ENCODE peak calls at places on chromosome 5, in six cellular contexts. A is NCI-H1048, T is SK-MEL-5, E is EL, S is HFFc6, U is B cell. R is an unnamed sample.

GRCh38 chr5:156543348-156543747 is 216.4 kb downstream of the SGCD start:
- DNase-seq in A (no peak), E (no peak), S (no peak), T (no peak), U (no peak), R (no peak)

GRCh38 chr5:134458676-134459403 is 47.2 kb upstream of the CDKN2AIPNL start:
- DNase-seq in E (no peak), T (no peak), U (no peak), S (no peak), A (no peak), R (no peak)

GRCh38 chr5:132103380-132103951 is 29.9 kb downstream of the CSF2 start:
- DNase-seq in U (peak; percentile 73), A (no peak), E (peak; percentile 95), T (peak; percentile 47), S (peak; percentile 91), R (peak; percentile 91)

GRCh38 chr5:145244788-145245187 is 590.4 kb downstream of the PRELID2 start:
- DNase-seq in S (peak; percentile 28), E (peak; percentile 74), U (no peak), T (no peak), A (no peak), R (no peak)

GRCh38 chr5:174831985-174832384 is 107.6 kb downstream of the MSX2 start:
- DNase-seq in T (no peak), U (no peak), A (no peak), E (no peak), S (no peak), R (no peak)

GRCh38 chr5:1931590-1932138 is 48.9 kb upstream of the IRX4 start:
- DNase-seq in A (no peak), U (no peak), T (no peak), E (no peak), S (no peak), R (no peak)

GRCh38 chr5:7146886-7147285 is 249.1 kb upstream of the ADCY2 start:
- DNase-seq in A (no peak), S (no peak), T (no peak), E (no peak), U (no peak), R (no peak)

GRCh38 chr5:148739524-148739923 is 85.2 kb upstream of the HTR4 start:
- DNase-seq in E (no peak), T (no peak), U (no peak), S (no peak), A (no peak), R (peak; percentile 35)

GRCh38 chr5:1515921-1516571 is 7.7 kb downstream of the LPCAT1 start:
- DNase-seq in E (no peak), T (no peak), A (no peak), S (peak; percentile 32), U (peak; percentile 10), R (no peak)

GRCh38 chr5:178553517-178553916 is 36.7 kb downstream of the COL23A1 start:
- DNase-seq in S (no peak), E (no peak), A (no peak), U (no peak), T (no peak), R (no peak)

GRCh38 chr5:85168474-85168873 is 783.8 kb upstream of the EDIL3 start:
- DNase-seq in S (no peak), U (no peak), E (no peak), A (no peak), T (no peak), R (no peak)

GRCh38 chr5:133225671-133226152 is 173.9 kb downstream of the HSPA4 start:
- DNase-seq in T (no peak), S (no peak), E (no peak), U (no peak), A (no peak), R (no peak)

GRCh38 chr5:39175273-39175955 is 43.9 kb downstream of the FYB1 start:
- DNase-seq in S (no peak), A (no peak), E (no peak), T (no peak), U (no peak), R (no peak)

GRCh38 chr5:141920771-141921170 is 2.9 kb upstream of the DELE1 start:
- DNase-seq in S (no peak), U (no peak), E (no peak), T (no peak), A (no peak), R (no peak)

GRCh38 chr5:5352675-5353074 is 69.8 kb upstream of the ICE1 start:
- DNase-seq in T (no peak), E (no peak), S (no peak), U (no peak), A (no peak), R (no peak)

GRCh38 chr5:72070519-72070918 is 36.8 kb upstream of the MAP1B start:
- DNase-seq in S (no peak), E (no peak), U (no peak), A (no peak), T (no peak), R (no peak)

GRCh38 chr5:99141534-99142135 is 212.8 kb upstream of the CHD1 start:
- DNase-seq in S (no peak), U (no peak), A (no peak), T (no peak), E (peak; percentile 2), R (no peak)

GRCh38 chr5:137254695-137255094 is 244.4 kb downstream of the SPOCK1 start:
- DNase-seq in E (no peak), S (no peak), U (no peak), A (no peak), T (no peak), R (no peak)

GRCh38 chr5:177389368-177390169 is 5.3 kb downstream of the SLC34A1 start:
- DNase-seq in S (peak; percentile 96), U (no peak), E (peak; percentile 97), T (peak; percentile 79), A (no peak), R (peak; percentile 94)

GRCh38 chr5:138035605-138036537 is 3.0 kb upstream of the FAM13B start:
- DNase-seq in E (peak; percentile 84), U (peak; percentile 64), S (peak; percentile 94), A (peak; percentile 73), T (peak; percentile 94), R (peak; percentile 92)

GRCh38 chr5:90613918-90614504 is 55.4 kb downstream of the ADGRV1 start:
- DNase-seq in A (no peak), T (no peak), E (no peak), S (no peak), U (no peak), R (no peak)

GRCh38 chr5:17401509-17402290 is 96.3 kb upstream of the TAF11L2 start:
- DNase-seq in U (no peak), T (no peak), E (no peak), S (no peak), A (no peak), R (no peak)